ENCODE peak calls at places on chromosomes 4 and X, in nine cellular contexts. T, A, S, P, F, X, J, N and W are unnamed samples.

GRCh38 chr4:96356591-96357360 is 516.9 kb downstream of the PDHA2 start:
- DNase-seq in T (no peak), A (peak; percentile 39), S (no peak), X (no peak), N (no peak), F (no peak), J (no peak), P (no peak), W (no peak)

GRCh38 chrX:53080628-53081580 is 1.3 kb upstream of the TSPYL2 start:
- DNase-seq in X (no peak), F (no peak), J (no peak), N (no peak), T (no peak), S (no peak), P (no peak), A (peak; percentile 36), W (no peak)

GRCh38 chrX:47230136-47230868 is 2.5 kb upstream of the USP11 start:
- DNase-seq in F (no peak), J (no peak), A (no peak), S (no peak), X (no peak), N (no peak), T (no peak), P (no peak), W (no peak)

GRCh38 chr4:24727390-24727789 is 68.0 kb upstream of the SOD3 start:
- DNase-seq in J (no peak), A (no peak), T (no peak), P (no peak), S (no peak), N (no peak), X (no peak), F (no peak), W (no peak)

GRCh38 chr4:107183155-107183774 is 147.2 kb upstream of the DKK2 start:
- DNase-seq in J (peak; percentile 42), X (no peak), A (peak; percentile 91), F (peak; percentile 38), P (no peak), T (no peak), S (peak; percentile 23), N (no peak), W (peak; percentile 8)

GRCh38 chr4:1842993-1843448 is 12.9 kb downstream of the LETM1 start:
- DNase-seq in S (no peak), F (no peak), N (no peak), J (no peak), T (no peak), A (peak; percentile 83), P (no peak), X (no peak), W (no peak)

GRCh38 chr4:101785476-101785875 is 5.1 kb upstream of the BANK1 start:
- DNase-seq in P (no peak), A (no peak), S (no peak), N (no peak), X (no peak), J (no peak), F (no peak), T (no peak), W (no peak)

GRCh38 chr4:138981930-138982390 is 33.6 kb upstream of the NOCT start:
- DNase-seq in T (no peak), N (no peak), P (no peak), J (no peak), F (no peak), S (no peak), A (peak; percentile 85), X (no peak), W (no peak)

GRCh38 chr4:121220698-121221097 is 56.6 kb upstream of the TNIP3 start:
- DNase-seq in S (no peak), P (no peak), N (no peak), A (no peak), T (no peak), J (no peak), F (no peak), X (no peak), W (no peak)

GRCh38 chrX:40996886-40997530 is 88.2 kb upstream of the USP9X start:
- DNase-seq in F (peak; percentile 17), S (peak; percentile 50), T (no peak), J (no peak), N (no peak), X (no peak), P (no peak), A (peak; percentile 74), W (peak; percentile 43)

GRCh38 chr4:21790437-21791029 is 158.0 kb downstream of the KCNIP4 start:
- DNase-seq in F (no peak), N (no peak), S (no peak), A (peak; percentile 80), T (no peak), P (no peak), J (no peak), X (no peak), W (no peak)

GRCh38 chr4:76449362-76449767 is 14.3 kb downstream of the SHROOM3 start:
- DNase-seq in A (no peak), J (no peak), N (no peak), F (no peak), S (no peak), T (no peak), P (no peak), X (no peak), W (no peak)

GRCh38 chr4:71296945-71297344 is 41.9 kb upstream of the SLC4A4 start:
- DNase-seq in N (no peak), T (no peak), X (no peak), J (no peak), F (no peak), S (no peak), P (no peak), A (peak; percentile 7), W (no peak)

GRCh38 chr4:41256740-41257256 is at the start of gene UCHL1:
- DNase-seq in T (peak; percentile 57), J (peak; percentile 97), N (peak; percentile 55), S (peak; percentile 86), X (no peak), A (peak; percentile 93), P (peak; percentile 71), F (peak; percentile 97), W (peak; percentile 94)

GRCh38 chr4:101232074-101232776 is 115.1 kb downstream of the PPP3CA start:
- DNase-seq in T (peak; percentile 48), P (no peak), J (no peak), F (no peak), S (no peak), A (peak; percentile 80), X (no peak), N (peak; percentile 69), W (no peak)

GRCh38 chr4:76459291-76459723 is 24.3 kb downstream of the SHROOM3 start:
- DNase-seq in N (no peak), F (no peak), X (no peak), A (peak; percentile 14), J (no peak), T (no peak), S (peak; percentile 90), P (no peak), W (peak; percentile 61)

GRCh38 chr4:146650034-146650433 is 11.3 kb downstream of the POU4F2 start:
- DNase-seq in T (no peak), J (no peak), X (no peak), S (no peak), P (no peak), F (no peak), A (no peak), N (no peak), W (no peak)
- H3K27me3 ChIP-seq in T (peaks cover 9% of the 10 kb centered on the region), J (no peaks in the 10 kb centered on the region), X (peaks cover 91% of the 10 kb centered on the region), S (peaks cover 91% of the 10 kb centered on the region), P (peaks cover 93% of the 10 kb centered on the region), F (peaks cover 97% of the 10 kb centered on the region), A (peaks cover 82% of the 10 kb centered on the region), N (peaks cover 1% of the 10 kb centered on the region), W (peaks cover 99% of the 10 kb centered on the region)

DNA sequence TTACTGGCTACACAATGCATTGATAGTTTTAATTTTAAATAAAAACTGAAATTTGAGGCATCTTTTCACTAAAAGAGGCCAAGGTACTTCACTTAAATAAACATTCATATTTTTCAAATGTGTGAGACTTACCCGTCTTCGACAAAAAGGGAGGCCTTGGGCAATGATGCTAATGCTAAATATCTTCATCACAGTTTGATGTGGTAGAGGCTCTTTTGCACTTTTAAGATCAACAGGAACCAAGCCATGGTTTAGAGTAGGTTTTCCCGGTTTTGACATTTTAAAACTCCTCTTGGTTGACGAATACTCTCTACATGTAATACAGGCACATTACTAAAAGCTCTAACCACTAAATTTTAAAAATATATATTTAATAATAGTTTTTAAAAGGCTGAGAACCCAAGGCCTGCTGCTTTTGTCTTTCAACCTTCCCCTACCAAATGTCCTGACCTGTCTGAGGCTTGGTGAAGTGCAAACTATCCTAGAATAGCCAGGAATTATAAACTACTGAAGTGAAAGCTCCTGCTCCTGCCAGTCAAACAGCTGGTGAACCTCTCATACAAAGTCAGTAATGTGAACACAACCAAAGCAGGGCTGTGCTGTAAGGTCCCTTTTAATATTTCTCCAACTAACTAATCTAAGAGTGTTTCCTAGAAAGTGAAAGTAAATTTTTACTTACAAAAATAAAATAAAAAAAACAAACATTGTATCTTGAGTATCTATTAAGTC is 153.7 kb downstream of the FBXW7 start:
- DNase-seq in A (peak; percentile 31), T (peak; percentile 40), X (no peak), S (no peak), F (no peak), N (no peak), J (no peak), P (no peak), W (peak; percentile 0)
- H3K4me3 ChIP-seq in A (peak overlapping the region; percentile 78), T (peak overlapping the region; percentile 73), X (peak overlapping the region; percentile 26), S (no peak overlapping the region), F (no peak overlapping the region), N (no peak overlapping the region), J (no peak overlapping the region), P (no peak overlapping the region), W (no peak overlapping the region)

GRCh38 chr4:81038636-81039350 is 8.3 kb downstream of the BMP3 start:
- DNase-seq in A (peak; percentile 43), X (no peak), J (no peak), N (no peak), S (no peak), T (no peak), P (no peak), F (no peak), W (no peak)
- H3K36me3 ChIP-seq in A (no peaks in the 10 kb centered on the region), X (no peaks in the 10 kb centered on the region), J (no peaks in the 10 kb centered on the region), N (no peaks in the 10 kb centered on the region), S (no peaks in the 10 kb centered on the region), T (no peaks in the 10 kb centered on the region), P (no peaks in the 10 kb centered on the region), F (no peaks in the 10 kb centered on the region), W (no peaks in the 10 kb centered on the region)

GRCh38 chr4:78765607-78766006 is 10.5 kb upstream of the BMP2K start:
- DNase-seq in T (no peak), P (no peak), A (no peak), F (no peak), J (no peak), S (no peak), X (no peak), N (no peak), W (no peak)
- H3K27me3 ChIP-seq in T (no peaks in the 10 kb centered on the region), P (no peaks in the 10 kb centered on the region), A (no peaks in the 10 kb centered on the region), F (no peaks in the 10 kb centered on the region), J (no peaks in the 10 kb centered on the region), S (no peaks in the 10 kb centered on the region), X (no peaks in the 10 kb centered on the region), N (no peaks in the 10 kb centered on the region), W (no peaks in the 10 kb centered on the region)